ENCODE peak calls at places on chromosome 18, in nine cellular contexts. M, O, R, W, F, H, C, D and A are unnamed samples.

GRCh38 chr18:49638891-49639557 is 77.2 kb downstream of the LIPG start:
- DNase-seq in M (no peak), O (no peak), R (no peak), W (no peak), F (no peak), H (peak), C (no peak), D (no peak), A (no peak)

GRCh38 chr18:63258749-63259580 is 60.6 kb downstream of the BCL2 start:
- DNase-seq in M (no peak), O (no peak), R (no peak), W (no peak), F (no peak), H (no peak), C (no peak), D (no peak), A (no peak)

GRCh38 chr18:59279722-59280121 is 6.5 kb upstream of the RAX start:
- DNase-seq in M (no peak), O (no peak), R (no peak), W (no peak), F (no peak), H (no peak), C (no peak), D (no peak), A (no peak)

GRCh38 chr18:79399275-79400081 is 3.7 kb downstream of the NFATC1 start:
- DNase-seq in M (no peak), O (no peak), R (peak), W (no peak), F (no peak), H (peak), C (peak), D (peak), A (peak)

GRCh38 chr18:79873449-79874110 is 75.8 kb downstream of the KCNG2 start:
- DNase-seq in M (no peak), O (no peak), R (peak), W (no peak), F (no peak), H (no peak), C (no peak), D (no peak), A (no peak)

GRCh38 chr18:5630057-5630765 is 86.4 kb upstream of the EPB41L3 start:
- DNase-seq in M (no peak), O (no peak), R (peak), W (peak), F (no peak), H (peak), C (no peak), D (peak), A (no peak)

GRCh38 chr18:24073791-24074190 is 59.2 kb downstream of the TTC39C start:
- DNase-seq in M (no peak), O (no peak), R (no peak), W (no peak), F (no peak), H (no peak), C (no peak), D (no peak), A (no peak)

GRCh38 chr18:43789234-43790000 is 512.1 kb upstream of the SYT4 start:
- DNase-seq in M (peak), O (no peak), R (peak), W (no peak), F (no peak), H (no peak), C (no peak), D (no peak), A (no peak)

GRCh38 chr18:54561864-54562263 is 29.2 kb upstream of the DYNAP start:
- DNase-seq in M (no peak), O (no peak), R (no peak), W (no peak), F (no peak), H (no peak), C (no peak), D (no peak), A (no peak)

GRCh38 chr18:9653390-9653789 is 39.0 kb upstream of the PPP4R1 start:
- DNase-seq in M (peak), O (no peak), R (no peak), W (no peak), F (peak), H (peak), C (no peak), D (no peak), A (no peak)

GRCh38 chr18:72207280-72207679 is 336.9 kb downstream of the CBLN2 start:
- DNase-seq in M (no peak), O (no peak), R (no peak), W (no peak), F (no peak), H (no peak), C (no peak), D (no peak), A (no peak)

GRCh38 chr18:43314931-43315330 is 37.6 kb upstream of the SYT4 start:
- DNase-seq in M (no peak), O (no peak), R (no peak), W (no peak), F (no peak), H (no peak), C (no peak), D (no peak), A (no peak)

GRCh38 chr18:46320928-46321855 is 217.0 kb downstream of the HAUS1 start:
- DNase-seq in M (peak), O (no peak), R (no peak), W (no peak), F (no peak), H (no peak), C (no peak), D (no peak), A (no peak)

GRCh38 chr18:9696701-9697100 is 11.4 kb upstream of the RAB31 start:
- DNase-seq in M (no peak), O (no peak), R (no peak), W (no peak), F (no peak), H (peak), C (no peak), D (no peak), A (no peak)

GRCh38 chr18:48490641-48491040 is 48.2 kb upstream of the CTIF start:
- DNase-seq in M (no peak), O (no peak), R (no peak), W (peak), F (no peak), H (no peak), C (no peak), D (no peak), A (no peak)

GRCh38 chr18:70273021-70273420 is 15.8 kb upstream of the SOCS6 start:
- DNase-seq in M (no peak), O (no peak), R (no peak), W (no peak), F (no peak), H (no peak), C (no peak), D (no peak), A (no peak)

GRCh38 chr18:77107218-77107815 is 25.3 kb downstream of the MBP start:
- DNase-seq in M (no peak), O (no peak), R (no peak), W (no peak), F (no peak), H (no peak), C (no peak), D (no peak), A (no peak)

GRCh38 chr18:48409591-48410094 is 460 bp upstream of the ZBTB7C start:
- DNase-seq in M (no peak), O (no peak), R (no peak), W (no peak), F (no peak), H (no peak), C (no peak), D (no peak), A (no peak)

GRCh38 chr18:28350821-28351220 is 173.9 kb upstream of the CDH2 start:
- DNase-seq in M (no peak), O (no peak), R (no peak), W (no peak), F (no peak), H (no peak), C (no peak), D (no peak), A (no peak)

GRCh38 chr18:65380986-65381385 is 369.8 kb upstream of the CDH7 start:
- DNase-seq in M (no peak), O (no peak), R (no peak), W (no peak), F (no peak), H (no peak), C (no peak), D (no peak), A (no peak)